ENCODE peak calls at places on chromosomes 12 and 14, in seven cellular contexts. One of them, this sample, is unnamed.

GRCh38 chr14:55599250-55599879 is 19.4 kb downstream of the KTN1 start:
- DNase-seq in Peyer's patch: peak; percentile 80
- DNase-seq in stimulated activated CD4-positive, alpha-beta T cell treated with anti-CD3 and anti-CD28 coated beads, Interleukin-4, amount 100 ng/mL, for 4 hours: no peak
- DNase-seq in upper lobe of right lung: peak; percentile 68
- DNase-seq in germinal center: no peak
- DNase-seq in stimulated activated CD8-positive, alpha-beta memory T cell treated with anti-CD3 and anti-CD28 coated beads, Interleukin-15, amount 100 ng/mL, for 4 hours: no peak
- DNase-seq in iris pigment epithelial cell: no peak
- DNase-seq in this sample: no peak

GRCh38 chr12:50112456-50113218 is 601 bp downstream of the COX14 start:
- DNase-seq in upper lobe of right lung: no peak
- DNase-seq in iris pigment epithelial cell: no peak
- DNase-seq in Peyer's patch: no peak
- DNase-seq in stimulated activated CD8-positive, alpha-beta memory T cell treated with anti-CD3 and anti-CD28 coated beads, Interleukin-15, amount 100 ng/mL, for 4 hours: no peak
- DNase-seq in stimulated activated CD4-positive, alpha-beta T cell treated with anti-CD3 and anti-CD28 coated beads, Interleukin-4, amount 100 ng/mL, for 4 hours: no peak
- DNase-seq in germinal center: peak; percentile 60
- DNase-seq in this sample: no peak

GRCh38 chr14:23159516-23159915 is 23.9 kb downstream of the SLC7A8 start:
- DNase-seq in upper lobe of right lung: no peak
- DNase-seq in germinal center: no peak
- DNase-seq in Peyer's patch: no peak
- DNase-seq in stimulated activated CD8-positive, alpha-beta memory T cell treated with anti-CD3 and anti-CD28 coated beads, Interleukin-15, amount 100 ng/mL, for 4 hours: no peak
- DNase-seq in stimulated activated CD4-positive, alpha-beta T cell treated with anti-CD3 and anti-CD28 coated beads, Interleukin-4, amount 100 ng/mL, for 4 hours: no peak
- DNase-seq in iris pigment epithelial cell: no peak
- DNase-seq in this sample: no peak

GRCh38 chr12:57740656-57741412 is 2.3 kb upstream of the AGAP2 start:
- DNase-seq in upper lobe of right lung: no peak
- DNase-seq in stimulated activated CD8-positive, alpha-beta memory T cell treated with anti-CD3 and anti-CD28 coated beads, Interleukin-15, amount 100 ng/mL, for 4 hours: peak; percentile 63
- DNase-seq in germinal center: peak; percentile 77
- DNase-seq in stimulated activated CD4-positive, alpha-beta T cell treated with anti-CD3 and anti-CD28 coated beads, Interleukin-4, amount 100 ng/mL, for 4 hours: peak; percentile 79
- DNase-seq in Peyer's patch: no peak
- DNase-seq in iris pigment epithelial cell: no peak
- DNase-seq in this sample: peak; percentile 59

GRCh38 chr12:1660304-1661187 is 30.3 kb upstream of the ADIPOR2 start:
- DNase-seq in iris pigment epithelial cell: no peak
- DNase-seq in stimulated activated CD4-positive, alpha-beta T cell treated with anti-CD3 and anti-CD28 coated beads, Interleukin-4, amount 100 ng/mL, for 4 hours: peak; percentile 82
- DNase-seq in stimulated activated CD8-positive, alpha-beta memory T cell treated with anti-CD3 and anti-CD28 coated beads, Interleukin-15, amount 100 ng/mL, for 4 hours: peak; percentile 49
- DNase-seq in germinal center: no peak
- DNase-seq in Peyer's patch: peak; percentile 95
- DNase-seq in upper lobe of right lung: peak; percentile 93
- DNase-seq in this sample: peak; percentile 44

GRCh38 chr12:118059645-118060275 is 1.2 kb downstream of the WSB2 start:
- DNase-seq in stimulated activated CD4-positive, alpha-beta T cell treated with anti-CD3 and anti-CD28 coated beads, Interleukin-4, amount 100 ng/mL, for 4 hours: no peak
- DNase-seq in iris pigment epithelial cell: peak; percentile 17
- DNase-seq in germinal center: no peak
- DNase-seq in Peyer's patch: no peak
- DNase-seq in upper lobe of right lung: no peak
- DNase-seq in stimulated activated CD8-positive, alpha-beta memory T cell treated with anti-CD3 and anti-CD28 coated beads, Interleukin-15, amount 100 ng/mL, for 4 hours: no peak
- DNase-seq in this sample: no peak

GRCh38 chr12:28209782-28210181 is 19.5 kb downstream of the CCDC91 start:
- DNase-seq in upper lobe of right lung: no peak
- DNase-seq in stimulated activated CD8-positive, alpha-beta memory T cell treated with anti-CD3 and anti-CD28 coated beads, Interleukin-15, amount 100 ng/mL, for 4 hours: no peak
- DNase-seq in stimulated activated CD4-positive, alpha-beta T cell treated with anti-CD3 and anti-CD28 coated beads, Interleukin-4, amount 100 ng/mL, for 4 hours: no peak
- DNase-seq in iris pigment epithelial cell: no peak
- DNase-seq in germinal center: no peak
- DNase-seq in Peyer's patch: no peak
- DNase-seq in this sample: no peak

GRCh38 chr14:76324133-76324532 is 51.8 kb upstream of the ESRRB start:
- DNase-seq in Peyer's patch: no peak
- DNase-seq in stimulated activated CD4-positive, alpha-beta T cell treated with anti-CD3 and anti-CD28 coated beads, Interleukin-4, amount 100 ng/mL, for 4 hours: no peak
- DNase-seq in stimulated activated CD8-positive, alpha-beta memory T cell treated with anti-CD3 and anti-CD28 coated beads, Interleukin-15, amount 100 ng/mL, for 4 hours: no peak
- DNase-seq in germinal center: no peak
- DNase-seq in upper lobe of right lung: peak; percentile 19
- DNase-seq in iris pigment epithelial cell: no peak
- DNase-seq in this sample: no peak

GRCh38 chr12:112473056-112473455 is 54.3 kb downstream of the PTPN11 start:
- DNase-seq in stimulated activated CD8-positive, alpha-beta memory T cell treated with anti-CD3 and anti-CD28 coated beads, Interleukin-15, amount 100 ng/mL, for 4 hours: no peak
- DNase-seq in iris pigment epithelial cell: no peak
- DNase-seq in Peyer's patch: no peak
- DNase-seq in stimulated activated CD4-positive, alpha-beta T cell treated with anti-CD3 and anti-CD28 coated beads, Interleukin-4, amount 100 ng/mL, for 4 hours: no peak
- DNase-seq in germinal center: peak; percentile 14
- DNase-seq in upper lobe of right lung: no peak
- DNase-seq in this sample: no peak

GRCh38 chr14:75025082-75025481 is 22.4 kb downstream of the EIF2B2 start:
- DNase-seq in stimulated activated CD8-positive, alpha-beta memory T cell treated with anti-CD3 and anti-CD28 coated beads, Interleukin-15, amount 100 ng/mL, for 4 hours: no peak
- DNase-seq in iris pigment epithelial cell: peak; percentile 81
- DNase-seq in upper lobe of right lung: no peak
- DNase-seq in germinal center: no peak
- DNase-seq in stimulated activated CD4-positive, alpha-beta T cell treated with anti-CD3 and anti-CD28 coated beads, Interleukin-4, amount 100 ng/mL, for 4 hours: no peak
- DNase-seq in Peyer's patch: no peak
- DNase-seq in this sample: no peak

GRCh38 chr14:95321201-95321600 is 1.5 kb upstream of the CLMN start:
- DNase-seq in upper lobe of right lung: no peak
- DNase-seq in germinal center: no peak
- DNase-seq in iris pigment epithelial cell: no peak
- DNase-seq in stimulated activated CD4-positive, alpha-beta T cell treated with anti-CD3 and anti-CD28 coated beads, Interleukin-4, amount 100 ng/mL, for 4 hours: no peak
- DNase-seq in Peyer's patch: no peak
- DNase-seq in stimulated activated CD8-positive, alpha-beta memory T cell treated with anti-CD3 and anti-CD28 coated beads, Interleukin-15, amount 100 ng/mL, for 4 hours: no peak
- DNase-seq in this sample: no peak

GRCh38 chr14:69107407-69108003 is 45.4 kb downstream of the DCAF5 start:
- DNase-seq in upper lobe of right lung: no peak
- DNase-seq in germinal center: peak; percentile 20
- DNase-seq in stimulated activated CD4-positive, alpha-beta T cell treated with anti-CD3 and anti-CD28 coated beads, Interleukin-4, amount 100 ng/mL, for 4 hours: peak; percentile 12
- DNase-seq in Peyer's patch: no peak
- DNase-seq in stimulated activated CD8-positive, alpha-beta memory T cell treated with anti-CD3 and anti-CD28 coated beads, Interleukin-15, amount 100 ng/mL, for 4 hours: no peak
- DNase-seq in iris pigment epithelial cell: peak; percentile 63
- DNase-seq in this sample: no peak

GRCh38 chr12:78719721-78720120 is 144.9 kb upstream of the SYT1 start:
- DNase-seq in upper lobe of right lung: no peak
- DNase-seq in stimulated activated CD8-positive, alpha-beta memory T cell treated with anti-CD3 and anti-CD28 coated beads, Interleukin-15, amount 100 ng/mL, for 4 hours: no peak
- DNase-seq in germinal center: no peak
- DNase-seq in Peyer's patch: no peak
- DNase-seq in stimulated activated CD4-positive, alpha-beta T cell treated with anti-CD3 and anti-CD28 coated beads, Interleukin-4, amount 100 ng/mL, for 4 hours: no peak
- DNase-seq in iris pigment epithelial cell: peak; percentile 11
- DNase-seq in this sample: no peak

GRCh38 chr12:3523058-3523457 is 32.1 kb downstream of the PRMT8 start:
- DNase-seq in upper lobe of right lung: no peak
- DNase-seq in stimulated activated CD4-positive, alpha-beta T cell treated with anti-CD3 and anti-CD28 coated beads, Interleukin-4, amount 100 ng/mL, for 4 hours: no peak
- DNase-seq in iris pigment epithelial cell: no peak
- DNase-seq in Peyer's patch: no peak
- DNase-seq in germinal center: no peak
- DNase-seq in stimulated activated CD8-positive, alpha-beta memory T cell treated with anti-CD3 and anti-CD28 coated beads, Interleukin-15, amount 100 ng/mL, for 4 hours: no peak
- DNase-seq in this sample: no peak

GRCh38 chr12:113069149-113069548 is 12.6 kb downstream of the DTX1 start:
- DNase-seq in germinal center: no peak
- DNase-seq in stimulated activated CD4-positive, alpha-beta T cell treated with anti-CD3 and anti-CD28 coated beads, Interleukin-4, amount 100 ng/mL, for 4 hours: no peak
- DNase-seq in upper lobe of right lung: peak; percentile 50
- DNase-seq in iris pigment epithelial cell: no peak
- DNase-seq in Peyer's patch: no peak
- DNase-seq in stimulated activated CD8-positive, alpha-beta memory T cell treated with anti-CD3 and anti-CD28 coated beads, Interleukin-15, amount 100 ng/mL, for 4 hours: no peak
- DNase-seq in this sample: no peak

GRCh38 chr14:73764881-73765280 is 50.7 kb upstream of the PNMA1 start:
- DNase-seq in Peyer's patch: peak; percentile 76
- DNase-seq in stimulated activated CD4-positive, alpha-beta T cell treated with anti-CD3 and anti-CD28 coated beads, Interleukin-4, amount 100 ng/mL, for 4 hours: no peak
- DNase-seq in germinal center: no peak
- DNase-seq in iris pigment epithelial cell: no peak
- DNase-seq in upper lobe of right lung: peak; percentile 78
- DNase-seq in stimulated activated CD8-positive, alpha-beta memory T cell treated with anti-CD3 and anti-CD28 coated beads, Interleukin-15, amount 100 ng/mL, for 4 hours: no peak
- DNase-seq in this sample: no peak

GRCh38 chr14:71469936-71470335 is 462.3 kb upstream of the RGS6 start:
- DNase-seq in germinal center: no peak
- DNase-seq in Peyer's patch: no peak
- DNase-seq in stimulated activated CD8-positive, alpha-beta memory T cell treated with anti-CD3 and anti-CD28 coated beads, Interleukin-15, amount 100 ng/mL, for 4 hours: no peak
- DNase-seq in iris pigment epithelial cell: no peak
- DNase-seq in stimulated activated CD4-positive, alpha-beta T cell treated with anti-CD3 and anti-CD28 coated beads, Interleukin-4, amount 100 ng/mL, for 4 hours: no peak
- DNase-seq in upper lobe of right lung: no peak
- DNase-seq in this sample: no peak

GRCh38 chr14:92663049-92663448 is 85.4 kb downstream of the LGMN start:
- DNase-seq in Peyer's patch: no peak
- DNase-seq in stimulated activated CD8-positive, alpha-beta memory T cell treated with anti-CD3 and anti-CD28 coated beads, Interleukin-15, amount 100 ng/mL, for 4 hours: no peak
- DNase-seq in stimulated activated CD4-positive, alpha-beta T cell treated with anti-CD3 and anti-CD28 coated beads, Interleukin-4, amount 100 ng/mL, for 4 hours: no peak
- DNase-seq in upper lobe of right lung: no peak
- DNase-seq in germinal center: no peak
- DNase-seq in iris pigment epithelial cell: no peak
- DNase-seq in this sample: no peak

GRCh38 chr14:35050652-35051051 is 4.6 kb downstream of the FAM177A1 start:
- DNase-seq in germinal center: no peak
- DNase-seq in Peyer's patch: no peak
- DNase-seq in stimulated activated CD8-positive, alpha-beta memory T cell treated with anti-CD3 and anti-CD28 coated beads, Interleukin-15, amount 100 ng/mL, for 4 hours: no peak
- DNase-seq in upper lobe of right lung: no peak
- DNase-seq in iris pigment epithelial cell: peak; percentile 72
- DNase-seq in stimulated activated CD4-positive, alpha-beta T cell treated with anti-CD3 and anti-CD28 coated beads, Interleukin-4, amount 100 ng/mL, for 4 hours: no peak
- DNase-seq in this sample: no peak

GRCh38 chr14:77141592-77142288 is at the start of gene ZDHHC22:
- DNase-seq in stimulated activated CD8-positive, alpha-beta memory T cell treated with anti-CD3 and anti-CD28 coated beads, Interleukin-15, amount 100 ng/mL, for 4 hours: no peak
- DNase-seq in iris pigment epithelial cell: no peak
- DNase-seq in stimulated activated CD4-positive, alpha-beta T cell treated with anti-CD3 and anti-CD28 coated beads, Interleukin-4, amount 100 ng/mL, for 4 hours: no peak
- DNase-seq in upper lobe of right lung: no peak
- DNase-seq in Peyer's patch: no peak
- DNase-seq in germinal center: no peak
- DNase-seq in this sample: no peak

GRCh38 chr12:54958048-54958658 is 26.4 kb downstream of the TESPA1 start:
- DNase-seq in Peyer's patch: no peak
- DNase-seq in germinal center: peak; percentile 32
- DNase-seq in stimulated activated CD8-positive, alpha-beta memory T cell treated with anti-CD3 and anti-CD28 coated beads, Interleukin-15, amount 100 ng/mL, for 4 hours: peak; percentile 21
- DNase-seq in iris pigment epithelial cell: peak; percentile 74
- DNase-seq in stimulated activated CD4-positive, alpha-beta T cell treated with anti-CD3 and anti-CD28 coated beads, Interleukin-4, amount 100 ng/mL, for 4 hours: peak; percentile 51
- DNase-seq in upper lobe of right lung: no peak
- DNase-seq in this sample: peak; percentile 12

GRCh38 chr14:34258318-34258717 is 203.7 kb downstream of the SPTSSA start:
- DNase-seq in upper lobe of right lung: no peak
- DNase-seq in iris pigment epithelial cell: peak; percentile 70
- DNase-seq in stimulated activated CD4-positive, alpha-beta T cell treated with anti-CD3 and anti-CD28 coated beads, Interleukin-4, amount 100 ng/mL, for 4 hours: no peak
- DNase-seq in germinal center: no peak
- DNase-seq in Peyer's patch: no peak
- DNase-seq in stimulated activated CD8-positive, alpha-beta memory T cell treated with anti-CD3 and anti-CD28 coated beads, Interleukin-15, amount 100 ng/mL, for 4 hours: no peak
- DNase-seq in this sample: no peak

GRCh38 chr12:74337951-74338350 is 199.7 kb upstream of the ATXN7L3B start:
- DNase-seq in germinal center: no peak
- DNase-seq in upper lobe of right lung: no peak
- DNase-seq in Peyer's patch: no peak
- DNase-seq in stimulated activated CD8-positive, alpha-beta memory T cell treated with anti-CD3 and anti-CD28 coated beads, Interleukin-15, amount 100 ng/mL, for 4 hours: no peak
- DNase-seq in iris pigment epithelial cell: peak; percentile 72
- DNase-seq in stimulated activated CD4-positive, alpha-beta T cell treated with anti-CD3 and anti-CD28 coated beads, Interleukin-4, amount 100 ng/mL, for 4 hours: no peak
- DNase-seq in this sample: no peak

GRCh38 chr14:33714527-33715222 is 236.2 kb downstream of the EGLN3 start:
- DNase-seq in iris pigment epithelial cell: peak; percentile 7
- DNase-seq in upper lobe of right lung: no peak
- DNase-seq in Peyer's patch: no peak
- DNase-seq in stimulated activated CD8-positive, alpha-beta memory T cell treated with anti-CD3 and anti-CD28 coated beads, Interleukin-15, amount 100 ng/mL, for 4 hours: no peak
- DNase-seq in stimulated activated CD4-positive, alpha-beta T cell treated with anti-CD3 and anti-CD28 coated beads, Interleukin-4, amount 100 ng/mL, for 4 hours: no peak
- DNase-seq in germinal center: no peak
- DNase-seq in this sample: no peak

GRCh38 chr12:49367381-49368239 is at the start of gene SPATS2:
- DNase-seq in Peyer's patch: no peak
- DNase-seq in stimulated activated CD4-positive, alpha-beta T cell treated with anti-CD3 and anti-CD28 coated beads, Interleukin-4, amount 100 ng/mL, for 4 hours: no peak
- DNase-seq in stimulated activated CD8-positive, alpha-beta memory T cell treated with anti-CD3 and anti-CD28 coated beads, Interleukin-15, amount 100 ng/mL, for 4 hours: no peak
- DNase-seq in upper lobe of right lung: peak; percentile 97
- DNase-seq in germinal center: no peak
- DNase-seq in iris pigment epithelial cell: peak; percentile 35
- DNase-seq in this sample: no peak

GRCh38 chr14:101126376-101127130 is 223.0 kb upstream of the RTL1 start:
- DNase-seq in stimulated activated CD4-positive, alpha-beta T cell treated with anti-CD3 and anti-CD28 coated beads, Interleukin-4, amount 100 ng/mL, for 4 hours: no peak
- DNase-seq in stimulated activated CD8-positive, alpha-beta memory T cell treated with anti-CD3 and anti-CD28 coated beads, Interleukin-15, amount 100 ng/mL, for 4 hours: no peak
- DNase-seq in upper lobe of right lung: no peak
- DNase-seq in iris pigment epithelial cell: no peak
- DNase-seq in germinal center: no peak
- DNase-seq in Peyer's patch: no peak
- DNase-seq in this sample: no peak

GRCh38 chr12:114275937-114276785 is 129.8 kb downstream of the TBX5 start:
- DNase-seq in stimulated activated CD4-positive, alpha-beta T cell treated with anti-CD3 and anti-CD28 coated beads, Interleukin-4, amount 100 ng/mL, for 4 hours: no peak
- DNase-seq in stimulated activated CD8-positive, alpha-beta memory T cell treated with anti-CD3 and anti-CD28 coated beads, Interleukin-15, amount 100 ng/mL, for 4 hours: no peak
- DNase-seq in germinal center: no peak
- DNase-seq in upper lobe of right lung: no peak
- DNase-seq in Peyer's patch: no peak
- DNase-seq in iris pigment epithelial cell: no peak
- DNase-seq in this sample: no peak

GRCh38 chr12:92431146-92431545 is 271.6 kb upstream of the PLEKHG7 start:
- DNase-seq in upper lobe of right lung: no peak
- DNase-seq in stimulated activated CD4-positive, alpha-beta T cell treated with anti-CD3 and anti-CD28 coated beads, Interleukin-4, amount 100 ng/mL, for 4 hours: no peak
- DNase-seq in stimulated activated CD8-positive, alpha-beta memory T cell treated with anti-CD3 and anti-CD28 coated beads, Interleukin-15, amount 100 ng/mL, for 4 hours: peak; percentile 3
- DNase-seq in Peyer's patch: no peak
- DNase-seq in germinal center: peak; percentile 38
- DNase-seq in iris pigment epithelial cell: no peak
- DNase-seq in this sample: no peak

GRCh38 chr12:102659200-102659911 is 179.0 kb upstream of the IGF1 start:
- DNase-seq in Peyer's patch: no peak
- DNase-seq in upper lobe of right lung: no peak
- DNase-seq in stimulated activated CD4-positive, alpha-beta T cell treated with anti-CD3 and anti-CD28 coated beads, Interleukin-4, amount 100 ng/mL, for 4 hours: no peak
- DNase-seq in germinal center: no peak
- DNase-seq in stimulated activated CD8-positive, alpha-beta memory T cell treated with anti-CD3 and anti-CD28 coated beads, Interleukin-15, amount 100 ng/mL, for 4 hours: no peak
- DNase-seq in iris pigment epithelial cell: no peak
- DNase-seq in this sample: no peak

GRCh38 chr14:95733212-95733611 is 19.3 kb upstream of the TCL1A start:
- DNase-seq in Peyer's patch: no peak
- DNase-seq in germinal center: no peak
- DNase-seq in iris pigment epithelial cell: no peak
- DNase-seq in upper lobe of right lung: no peak
- DNase-seq in stimulated activated CD8-positive, alpha-beta memory T cell treated with anti-CD3 and anti-CD28 coated beads, Interleukin-15, amount 100 ng/mL, for 4 hours: no peak
- DNase-seq in stimulated activated CD4-positive, alpha-beta T cell treated with anti-CD3 and anti-CD28 coated beads, Interleukin-4, amount 100 ng/mL, for 4 hours: no peak
- DNase-seq in this sample: no peak

GRCh38 chr12:131066207-131066885 is 112.6 kb downstream of the ADGRD1 start:
- DNase-seq in stimulated activated CD8-positive, alpha-beta memory T cell treated with anti-CD3 and anti-CD28 coated beads, Interleukin-15, amount 100 ng/mL, for 4 hours: no peak
- DNase-seq in iris pigment epithelial cell: no peak
- DNase-seq in stimulated activated CD4-positive, alpha-beta T cell treated with anti-CD3 and anti-CD28 coated beads, Interleukin-4, amount 100 ng/mL, for 4 hours: peak; percentile 0
- DNase-seq in upper lobe of right lung: peak; percentile 52
- DNase-seq in germinal center: no peak
- DNase-seq in Peyer's patch: no peak
- DNase-seq in this sample: no peak

GRCh38 chr12:46209914-46210834 is 58.7 kb downstream of the SLC38A1 start:
- DNase-seq in upper lobe of right lung: peak; percentile 84
- DNase-seq in iris pigment epithelial cell: no peak
- DNase-seq in stimulated activated CD4-positive, alpha-beta T cell treated with anti-CD3 and anti-CD28 coated beads, Interleukin-4, amount 100 ng/mL, for 4 hours: peak; percentile 85
- DNase-seq in germinal center: peak; percentile 21
- DNase-seq in stimulated activated CD8-positive, alpha-beta memory T cell treated with anti-CD3 and anti-CD28 coated beads, Interleukin-15, amount 100 ng/mL, for 4 hours: peak; percentile 66
- DNase-seq in Peyer's patch: no peak
- DNase-seq in this sample: peak; percentile 56

This sample was measured in activated T-helper 9 cell treated with anti-CD3 and anti-CD28 coated beads, Interleukin-2, amount 50 U/mL, for 16 hours.